ENCODE peak calls at places on chromosomes 7 and 10, in seven cellular contexts. B is activated CD8-positive, alpha-beta memory T cell treated with anti-CD3 and anti-CD28 coated beads, Interleukin-2, amount 50 U/mL, for 48 hours; J is IMR-90; F is body of pancreas; Y is ELF-1; W is AG04450; H is NCI-H446. A is an unnamed sample.
A peak's percentile ranks its signal among the peaks of the same experiment; 100 is the strongest.

GRCh38 chr10:125149278-125150047 is 10.9 kb downstream of the CTBP2 start:
- DNase-seq in J (peak; percentile 87), Y (peak; percentile 41), H (no peak), W (no peak), F (peak; percentile 74), B (no peak), A (no peak)

GRCh38 chr10:69317175-69318086 is 39.1 kb downstream of the HK1 start:
- DNase-seq in W (no peak), Y (peak; percentile 80), H (no peak), J (no peak), F (no peak), B (peak; percentile 68), A (peak; percentile 66)

GRCh38 chr10:25113231-25114035 is 61.4 kb upstream of the GPR158 start:
- DNase-seq in H (peak; percentile 81), Y (peak; percentile 84), J (peak; percentile 53), B (peak; percentile 63), F (peak; percentile 85), W (peak; percentile 10), A (peak; percentile 23)

GRCh38 chr10:101710793-101711192 is 15.8 kb upstream of the FBXW4 start:
- DNase-seq in B (no peak), Y (no peak), H (no peak), F (no peak), J (no peak), W (no peak), A (no peak)

GRCh38 chr10:80265740-80266512 is 23.5 kb downstream of the MAT1A start:
- DNase-seq in J (no peak), W (no peak), Y (peak; percentile 74), F (no peak), B (no peak), H (no peak), A (no peak)

GRCh38 chr7:19561121-19561805 is 147.6 kb downstream of the POLR1F start:
- DNase-seq in B (no peak), H (no peak), F (no peak), J (no peak), Y (no peak), W (no peak), A (no peak)

GRCh38 chr10:74292871-74293427 is 141.9 kb downstream of the ADK start:
- DNase-seq in B (no peak), J (peak; percentile 87), Y (no peak), F (no peak), W (peak; percentile 37), H (no peak), A (no peak)

GRCh38 chr7:38628630-38629385 is 2.4 kb downstream of the AMPH start:
- DNase-seq in F (no peak), B (no peak), J (peak; percentile 82), H (no peak), Y (no peak), W (peak; percentile 50), A (no peak)

A was measured in GM06990.